ENCODE peak calls at places on chromosome 13, in seven cellular contexts. U, Y, X, A, C, G and M are unnamed samples.
A peak's percentile ranks its signal among the peaks of the same experiment; 100 is the strongest.

GRCh38 chr13:20332361-20333096 is 100.4 kb upstream of the GJB6 start:
- DNase-seq in Y (no peak), G (no peak), A (no peak), C (peak; percentile 42), X (no peak), U (no peak), M (no peak)

GRCh38 chr13:111656439-111656838 is 336.0 kb downstream of the TEX29 start:
- DNase-seq in Y (no peak), C (no peak), G (no peak), X (no peak), A (no peak), U (no peak), M (no peak)

GRCh38 chr13:59898066-59898465 is 265.7 kb downstream of the DIAPH3 start:
- DNase-seq in Y (peak; percentile 12), X (no peak), A (no peak), C (no peak), U (no peak), G (no peak), M (no peak)

GRCh38 chr13:74978596-74978995 is 503.4 kb downstream of the TBC1D4 start:
- DNase-seq in A (no peak), C (no peak), Y (no peak), U (no peak), X (no peak), G (no peak), M (no peak)

GRCh38 chr13:101945435-101945834 is 456.4 kb downstream of the FGF14 start:
- DNase-seq in G (peak; percentile 22), A (no peak), C (no peak), U (no peak), Y (no peak), X (no peak), M (no peak)

GRCh38 chr13:100508391-100508790 is 80.2 kb downstream of the GGACT start:
- DNase-seq in U (no peak), Y (no peak), C (no peak), G (no peak), X (no peak), A (no peak), M (no peak)

GRCh38 chr13:106156468-106156867 is 379.0 kb downstream of the EFNB2 start:
- DNase-seq in U (no peak), Y (no peak), C (no peak), X (no peak), A (peak; percentile 49), G (no peak), M (no peak)

GRCh38 chr13:102768914-102769313 is 4.7 kb downstream of the TEX30 start:
- DNase-seq in X (no peak), U (no peak), A (no peak), Y (no peak), G (no peak), C (no peak), M (no peak)

GRCh38 chr13:74795526-74795925 is 661.3 kb upstream of the KLF12 start:
- DNase-seq in G (no peak), U (no peak), A (no peak), Y (no peak), C (no peak), X (no peak), M (no peak)

GRCh38 chr13:51746802-51747201 is 57.2 kb downstream of the DHRS12 start:
- DNase-seq in A (no peak), Y (no peak), G (no peak), X (no peak), C (no peak), U (no peak), M (no peak)

GRCh38 chr13:36880961-36881360 is 39.1 kb downstream of the SMAD9 start:
- DNase-seq in A (no peak), U (no peak), C (no peak), X (no peak), G (no peak), Y (no peak), M (no peak)

GRCh38 chr13:89969996-89970709 is 1377.3 kb upstream of the MIR17HG start:
- DNase-seq in X (no peak), U (no peak), Y (no peak), A (no peak), G (no peak), C (no peak), M (no peak)

GRCh38 chr13:21058361-21058760 is 3.0 kb downstream of the LATS2 start:
- DNase-seq in A (no peak), G (no peak), Y (no peak), U (no peak), X (no peak), C (no peak), M (no peak)

GRCh38 chr13:79859756-79860155 is 378.8 kb downstream of the NDFIP2 start:
- DNase-seq in A (no peak), G (no peak), U (no peak), Y (no peak), C (no peak), X (no peak), M (no peak)

GRCh38 chr13:44874886-44875630 is 114.2 kb downstream of the NUFIP1 start:
- DNase-seq in C (no peak), A (no peak), G (no peak), X (no peak), U (no peak), Y (no peak), M (no peak)

GRCh38 chr13:44879452-44880058 is 109.7 kb downstream of the NUFIP1 start:
- DNase-seq in U (no peak), C (no peak), X (no peak), A (peak; percentile 38), Y (no peak), G (no peak), M (no peak)

GRCh38 chr13:44874176-44874575 is 115.1 kb downstream of the NUFIP1 start:
- DNase-seq in U (no peak), X (no peak), C (no peak), G (no peak), Y (no peak), A (no peak), M (no peak)

GRCh38 chr13:44873486-44873885 is 115.8 kb downstream of the NUFIP1 start:
- DNase-seq in X (no peak), A (no peak), C (no peak), Y (no peak), U (no peak), G (no peak), M (no peak)

DNA sequence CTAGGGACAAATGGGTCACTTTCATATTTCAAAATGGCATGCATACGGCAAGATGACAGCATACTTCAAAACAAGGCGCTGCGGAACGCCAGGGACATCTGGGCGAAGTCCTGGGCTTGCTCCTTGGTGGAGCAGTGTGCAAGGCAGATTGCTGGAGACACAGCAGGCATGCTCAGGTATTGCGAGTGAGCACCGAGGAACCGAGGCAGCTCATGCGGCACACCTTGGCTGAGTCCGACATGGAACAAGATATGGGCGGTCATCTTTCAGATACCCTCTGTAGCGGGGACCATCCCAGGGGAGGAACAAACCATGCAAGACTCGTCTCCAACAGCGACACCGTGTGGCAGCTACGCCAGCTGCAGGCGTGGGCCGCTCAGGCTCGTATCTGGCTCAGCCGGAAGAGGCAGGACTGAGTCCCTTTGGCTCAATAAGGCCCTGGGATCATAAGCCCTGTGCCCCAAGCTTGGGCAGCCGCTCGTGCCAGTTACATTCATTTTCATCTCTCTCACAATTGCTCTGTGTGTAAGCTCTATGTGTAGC is 112.4 kb downstream of the NUFIP1 start:
- DNase-seq in U (no peak), Y (no peak), A (no peak), G (peak; percentile 90), X (no peak), C (no peak), M (peak; percentile 24)
- TF ChIP-seq CTCF in U (no peak), Y (no peak), A (peak; percentile 11), G (peak; percentile 91), X (peak; percentile 8), C (no peak), M (peak; percentile 48)

GRCh38 chr13:32384702-32385101 is 43.2 kb downstream of the N4BP2L1 start:
- DNase-seq in A (no peak), G (no peak), X (no peak), C (no peak), U (no peak), Y (no peak), M (no peak)
- TF ChIP-seq CTCF in A (no peak), G (no peak), X (no peak), C (no peak), U (no peak), Y (no peak), M (no peak)

GRCh38 chr13:92901739-92902138 is 324.9 kb upstream of the GPC6 start:
- DNase-seq in U (no peak), A (no peak), C (no peak), X (no peak), G (no peak), Y (no peak), M (no peak)

GRCh38 chr13:92900455-92900854 is 326.2 kb upstream of the GPC6 start:
- DNase-seq in G (no peak), C (no peak), A (no peak), Y (no peak), X (no peak), U (no peak), M (no peak)

GRCh38 chr13:92896842-92897241 is 329.8 kb upstream of the GPC6 start:
- DNase-seq in X (no peak), U (no peak), G (no peak), C (no peak), Y (peak; percentile 40), A (peak; percentile 57), M (no peak)
- TF ChIP-seq CTCF in X (peak; percentile 32), U (no peak), G (peak; percentile 30), C (no peak), Y (peak; percentile 24), A (peak; percentile 54), M (peak; percentile 37)

GRCh38 chr13:113794086-113794485 is 35.1 kb downstream of the TMEM255B start:
- DNase-seq in X (no peak), C (no peak), G (no peak), U (no peak), A (no peak), Y (no peak), M (no peak)

GRCh38 chr13:113792236-113792770 is 33.3 kb downstream of the TMEM255B start:
- DNase-seq in A (no peak), Y (no peak), X (no peak), C (no peak), U (peak; percentile 6), G (no peak), M (no peak)

GRCh38 chr13:113791761-113792160 is 32.7 kb downstream of the TMEM255B start:
- DNase-seq in U (peak; percentile 8), C (no peak), X (no peak), A (no peak), Y (no peak), G (no peak), M (no peak)

GRCh38 chr13:113793718-113794085 is 34.7 kb downstream of the TMEM255B start:
- DNase-seq in C (no peak), U (no peak), G (no peak), Y (no peak), X (no peak), A (no peak), M (no peak)

DNA sequence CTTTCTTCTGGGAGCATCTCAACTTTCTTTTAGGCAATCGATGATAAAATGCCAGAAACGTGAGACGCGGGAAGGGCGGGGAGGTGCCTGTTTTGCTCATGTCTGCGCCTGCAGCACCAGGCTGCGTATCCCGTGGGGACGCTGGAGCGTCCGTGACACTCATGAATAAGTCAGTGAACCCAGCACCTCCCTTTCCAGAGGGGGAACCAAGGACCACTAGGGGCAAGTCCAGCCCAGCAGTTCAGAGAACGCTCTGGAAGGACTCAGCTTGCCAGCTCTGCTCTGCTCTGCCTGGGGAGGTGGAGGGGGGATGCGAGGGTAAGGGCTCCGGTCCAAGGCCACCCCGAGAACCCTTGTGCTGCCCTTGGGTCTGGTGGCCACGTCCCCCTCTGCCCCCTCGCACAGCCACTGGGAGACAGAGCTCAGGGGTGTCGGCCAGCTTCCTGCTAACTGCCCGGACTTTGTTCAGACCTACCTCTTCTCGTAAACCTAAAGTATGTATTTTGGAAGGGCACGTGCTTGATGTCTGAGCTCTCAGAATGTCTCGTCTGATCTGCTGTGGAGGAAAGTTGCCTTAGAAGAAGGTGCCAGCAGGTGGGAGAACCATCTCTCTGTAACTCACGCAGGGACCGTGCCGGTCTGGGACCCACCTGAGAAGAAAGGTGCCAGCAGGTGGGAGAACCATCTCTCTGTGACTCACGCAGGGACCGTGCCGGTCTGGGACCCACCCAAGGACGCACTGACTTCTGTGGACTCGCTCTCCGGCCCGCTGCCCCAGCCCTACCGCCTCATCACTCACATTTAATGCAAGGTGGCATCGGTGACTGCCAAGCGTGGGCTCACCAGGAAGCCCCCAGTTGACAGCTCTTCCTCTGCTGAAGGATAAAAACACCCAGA is 34.0 kb downstream of the TMEM255B start:
- DNase-seq in Y (no peak), G (no peak), X (no peak), A (no peak), U (no peak), C (no peak), M (no peak)
- TF ChIP-seq CTCF in Y (no peak), G (no peak), X (no peak), A (no peak), U (no peak), C (no peak), M (no peak)